ENCODE peak calls at places on chromosomes 3 and 15, in eight cellular contexts. M is iPS-NIHi11; K is activated CD4-positive, alpha-beta T cell treated with anti-CD3 and anti-CD28 coated beads for 24 hours; Z is activated T-helper 9 cell treated with anti-CD3 and anti-CD28 coated beads, Interleukin-2, amount 50 U/mL, for 16 hours; T is spleen; A is LoVo; L is activated T-helper 1 cell treated with Interleukin-2 at 50 U/mL for 16 hours; F is Right ventricle myocardium superior. P is an unnamed sample.

GRCh38 chr3:36688815-36689214 is 75.5 kb downstream of the DCLK3 start:
- DNase-seq in M (no peak), A (no peak), K (no peak), Z (no peak), L (no peak), T (no peak), F (no peak), P (no peak)

GRCh38 chr3:148600902-148601765 is 96.6 kb upstream of the AGTR1 start:
- DNase-seq in A (peak; percentile 91), Z (no peak), T (no peak), K (no peak), L (no peak), M (no peak), F (no peak), P (no peak)

GRCh38 chr3:52350981-52351761 is 35.1 kb downstream of the DNAH1 start:
- DNase-seq in A (no peak), F (peak; percentile 30), K (no peak), T (peak; percentile 41), M (no peak), Z (no peak), L (no peak), P (peak; percentile 47)

GRCh38 chr15:85318048-85318731 is 62.2 kb upstream of the AKAP13 start:
- DNase-seq in A (peak; percentile 94), T (no peak), K (no peak), Z (no peak), M (peak; percentile 44), L (no peak), F (no peak), P (no peak)

GRCh38 chr3:123582315-123582714 is 2.5 kb downstream of the HACD2 start:
- DNase-seq in L (no peak), M (no peak), A (peak; percentile 20), Z (no peak), K (no peak), F (no peak), T (no peak), P (no peak)

GRCh38 chr3:186594591-186595113 is 18.2 kb upstream of the AHSG start:
- DNase-seq in T (no peak), M (no peak), L (no peak), K (no peak), F (no peak), A (no peak), Z (no peak), P (no peak)

GRCh38 chr3:40417845-40418543 is 31.0 kb downstream of the ENTPD3 start:
- DNase-seq in M (no peak), K (no peak), T (no peak), Z (no peak), L (no peak), A (peak; percentile 18), F (no peak), P (no peak)

GRCh38 chr15:46304320-46304719 is 669.5 kb downstream of the SQOR start:
- DNase-seq in T (no peak), F (no peak), L (no peak), Z (no peak), K (no peak), A (peak; percentile 54), M (peak; percentile 47), P (no peak)

GRCh38 chr3:50179710-50180109 is 11.7 kb upstream of the GNAT1 start:
- DNase-seq in A (peak; percentile 19), T (no peak), K (no peak), L (no peak), Z (no peak), M (no peak), F (no peak), P (no peak)

GRCh38 chr15:32856753-32857152 is 138.9 kb downstream of the GREM1 start:
- DNase-seq in T (no peak), F (no peak), L (no peak), K (no peak), Z (no peak), A (no peak), M (no peak), P (no peak)

GRCh38 chr3:174101244-174101643 is 703.7 kb downstream of the NLGN1 start:
- DNase-seq in T (no peak), L (no peak), F (no peak), M (no peak), K (no peak), A (no peak), Z (no peak), P (no peak)